ENCODE peak calls at places on chromosomes 3 and 15, in five cellular contexts. One of them, this sample, is unnamed.

GRCh38 chr3:59127071-59127470 is 77.2 kb upstream of the CFAP20DC start:
- DNase-seq in HepG2: no peak
- DNase-seq in H1: no peak
- DNase-seq in WTC11: no peak
- DNase-seq in K562: no peak
- DNase-seq in this sample: no peak

GRCh38 chr3:22951910-22952309 is 251.2 kb upstream of the UBE2E2 start:
- DNase-seq in HepG2: no peak
- DNase-seq in H1: no peak
- DNase-seq in WTC11: no peak
- DNase-seq in K562: no peak
- DNase-seq in this sample: no peak

GRCh38 chr3:54356299-54357037 is 234.1 kb downstream of the CACNA2D3 start:
- DNase-seq in HepG2: no peak
- DNase-seq in H1: no peak
- DNase-seq in WTC11: no peak
- DNase-seq in K562: no peak
- DNase-seq in this sample: no peak

GRCh38 chr3:179071161-179071568 is 444 bp downstream of the ZMAT3 start:
- DNase-seq in HepG2: peak; percentile 13
- DNase-seq in H1: no peak
- DNase-seq in WTC11: no peak
- DNase-seq in K562: peak; percentile 43
- DNase-seq in this sample: no peak

GRCh38 chr3:127034990-127035652 is 52.2 kb downstream of the PLXNA1 start:
- DNase-seq in HepG2: no peak
- DNase-seq in H1: no peak
- DNase-seq in WTC11: no peak
- DNase-seq in K562: no peak
- DNase-seq in this sample: no peak

GRCh38 chr15:29183071-29183831 is 86.4 kb downstream of the NSMCE3 start:
- DNase-seq in HepG2: no peak
- DNase-seq in H1: no peak
- DNase-seq in WTC11: no peak
- DNase-seq in K562: no peak
- DNase-seq in this sample: no peak

GRCh38 chr15:58498821-58499580 is 67.2 kb downstream of the LIPC start:
- DNase-seq in HepG2: no peak
- DNase-seq in H1: no peak
- DNase-seq in WTC11: no peak
- DNase-seq in K562: no peak
- DNase-seq in this sample: no peak

GRCh38 chr3:141085331-141086047 is 34.3 kb downstream of the SPSB4 start:
- DNase-seq in HepG2: no peak
- DNase-seq in H1: no peak
- DNase-seq in WTC11: no peak
- DNase-seq in K562: no peak
- DNase-seq in this sample: no peak

GRCh38 chr15:44394062-44394461 is 33.4 kb upstream of the CTDSPL2 start:
- DNase-seq in HepG2: peak; percentile 43
- DNase-seq in H1: no peak
- DNase-seq in WTC11: no peak
- DNase-seq in K562: no peak
- DNase-seq in this sample: no peak

GRCh38 chr15:55151621-55152020 is 45.1 kb downstream of the RSL24D1 start:
- DNase-seq in HepG2: no peak
- DNase-seq in H1: no peak
- DNase-seq in WTC11: no peak
- DNase-seq in K562: no peak
- DNase-seq in this sample: no peak

GRCh38 chr3:100963041-100963440 is 30.2 kb downstream of the ABI3BP start:
- DNase-seq in HepG2: no peak
- DNase-seq in H1: no peak
- DNase-seq in WTC11: no peak
- DNase-seq in K562: no peak
- DNase-seq in this sample: no peak

GRCh38 chr3:44175070-44175469 is 66.6 kb upstream of the TOPAZ1 start:
- DNase-seq in HepG2: no peak
- DNase-seq in H1: no peak
- DNase-seq in WTC11: no peak
- DNase-seq in K562: no peak
- DNase-seq in this sample: no peak

GRCh38 chr15:29133321-29133720 is 136.3 kb downstream of the NSMCE3 start:
- DNase-seq in HepG2: no peak
- DNase-seq in H1: no peak
- DNase-seq in WTC11: no peak
- DNase-seq in K562: no peak
- DNase-seq in this sample: no peak

GRCh38 chr3:155667988-155668387 is 76.9 kb downstream of the PLCH1 start:
- DNase-seq in HepG2: peak; percentile 48
- DNase-seq in H1: no peak
- DNase-seq in WTC11: no peak
- DNase-seq in K562: no peak
- DNase-seq in this sample: no peak

GRCh38 chr3:72306800-72307341 is 521.9 kb upstream of the PROK2 start:
- DNase-seq in HepG2: no peak
- DNase-seq in H1: no peak
- DNase-seq in WTC11: peak; percentile 52
- DNase-seq in K562: no peak
- DNase-seq in this sample: no peak

GRCh38 chr3:140164922-140165590 is 230.1 kb downstream of the CLSTN2 start:
- DNase-seq in HepG2: no peak
- DNase-seq in H1: peak; percentile 17
- DNase-seq in WTC11: no peak
- DNase-seq in K562: no peak
- DNase-seq in this sample: no peak

GRCh38 chr3:173823911-173824460 is 426.4 kb downstream of the NLGN1 start:
- DNase-seq in HepG2: no peak
- DNase-seq in H1: no peak
- DNase-seq in WTC11: no peak
- DNase-seq in K562: no peak
- DNase-seq in this sample: no peak

GRCh38 chr15:77759896-77760592 is 127.3 kb upstream of the LINGO1 start:
- DNase-seq in HepG2: no peak
- DNase-seq in H1: no peak
- DNase-seq in WTC11: no peak
- DNase-seq in K562: no peak
- DNase-seq in this sample: no peak

GRCh38 chr3:105832618-105833017 is 36.2 kb downstream of the CBLB start:
- DNase-seq in HepG2: no peak
- DNase-seq in H1: no peak
- DNase-seq in WTC11: no peak
- DNase-seq in K562: no peak
- DNase-seq in this sample: no peak

GRCh38 chr3:197541756-197542539 is 13.8 kb downstream of the BDH1 start:
- DNase-seq in HepG2: no peak
- DNase-seq in H1: peak; percentile 89
- DNase-seq in WTC11: peak; percentile 83
- DNase-seq in K562: peak; percentile 73
- DNase-seq in this sample: no peak

GRCh38 chr3:127484601-127485388 is 105.7 kb downstream of the TPRA1 start:
- DNase-seq in HepG2: no peak
- DNase-seq in H1: peak; percentile 23
- DNase-seq in WTC11: no peak
- DNase-seq in K562: no peak
- DNase-seq in this sample: no peak

GRCh38 chr3:107797586-107797985 is 274.8 kb downstream of the BBX start:
- DNase-seq in HepG2: no peak
- DNase-seq in H1: no peak
- DNase-seq in WTC11: no peak
- DNase-seq in K562: no peak
- DNase-seq in this sample: no peak

GRCh38 chr15:58257776-58258325 is 119.7 kb downstream of the AQP9 start:
- DNase-seq in HepG2: no peak
- DNase-seq in H1: no peak
- DNase-seq in WTC11: no peak
- DNase-seq in K562: no peak
- DNase-seq in this sample: no peak

GRCh38 chr3:23489338-23490158 is 286.4 kb downstream of the UBE2E2 start:
- DNase-seq in HepG2: no peak
- DNase-seq in H1: no peak
- DNase-seq in WTC11: no peak
- DNase-seq in K562: no peak
- DNase-seq in this sample: no peak

GRCh38 chr3:42187936-42188335 is 78.0 kb downstream of the CCK start:
- DNase-seq in HepG2: no peak
- DNase-seq in H1: no peak
- DNase-seq in WTC11: no peak
- DNase-seq in K562: no peak
- DNase-seq in this sample: no peak

GRCh38 chr3:5058463-5058862 is 63.6 kb upstream of the ARL8B start:
- DNase-seq in HepG2: no peak
- DNase-seq in H1: no peak
- DNase-seq in WTC11: no peak
- DNase-seq in K562: no peak
- DNase-seq in this sample: no peak

GRCh38 chr3:52925405-52926313 is 28.3 kb upstream of the STIMATE start:
- DNase-seq in HepG2: no peak
- DNase-seq in H1: no peak
- DNase-seq in WTC11: no peak
- DNase-seq in K562: no peak
- DNase-seq in this sample: no peak

GRCh38 chr3:13045904-13046568 is 27.2 kb downstream of the IQSEC1 start:
- DNase-seq in HepG2: no peak
- DNase-seq in H1: no peak
- DNase-seq in WTC11: no peak
- DNase-seq in K562: no peak
- DNase-seq in this sample: peak; percentile 76

GRCh38 chr3:123385499-123385898 is 63.4 kb downstream of the ADCY5 start:
- DNase-seq in HepG2: no peak
- DNase-seq in H1: no peak
- DNase-seq in WTC11: no peak
- DNase-seq in K562: no peak
- DNase-seq in this sample: no peak

GRCh38 chr3:33277193-33277882 is at the start of gene FBXL2:
- DNase-seq in HepG2: peak; percentile 75
- DNase-seq in H1: peak; percentile 95
- DNase-seq in WTC11: peak; percentile 94
- DNase-seq in K562: peak; percentile 91
- DNase-seq in this sample: no peak

GRCh38 chr15:73284073-73284472 is 84.7 kb downstream of the HCN4 start:
- DNase-seq in HepG2: no peak
- DNase-seq in H1: no peak
- DNase-seq in WTC11: no peak
- DNase-seq in K562: peak; percentile 21
- DNase-seq in this sample: no peak

GRCh38 chr3:177483182-177483967 is 286.1 kb upstream of the TBL1XR1 start:
- DNase-seq in HepG2: peak; percentile 23
- DNase-seq in H1: no peak
- DNase-seq in WTC11: peak; percentile 26
- DNase-seq in K562: peak; percentile 86
- DNase-seq in this sample: no peak

GRCh38 chr3:126634803-126635202 is 20.1 kb downstream of the TXNRD3 start:
- DNase-seq in HepG2: no peak
- DNase-seq in H1: no peak
- DNase-seq in WTC11: no peak
- DNase-seq in K562: no peak
- DNase-seq in this sample: no peak

GRCh38 chr15:31571676-31572075 is 245.0 kb downstream of the KLF13 start:
- DNase-seq in HepG2: no peak
- DNase-seq in H1: no peak
- DNase-seq in WTC11: no peak
- DNase-seq in K562: no peak
- DNase-seq in this sample: no peak

GRCh38 chr3:81602781-81603180 is 158.7 kb downstream of the GBE1 start:
- DNase-seq in HepG2: no peak
- DNase-seq in H1: no peak
- DNase-seq in WTC11: no peak
- DNase-seq in K562: no peak
- DNase-seq in this sample: no peak
- TF ChIP-seq ATF2 in HepG2: no peak
- TF ChIP-seq ATF2 in H1: no peak
- TF ChIP-seq ATF2 in WTC11: no peak
- TF ChIP-seq ATF2 in K562: no peak
- TF ChIP-seq ATF2 in this sample: no peak

GRCh38 chr3:25009665-25010064 is 418.4 kb upstream of the RARB start:
- DNase-seq in HepG2: no peak
- DNase-seq in H1: no peak
- DNase-seq in WTC11: no peak
- DNase-seq in K562: no peak
- DNase-seq in this sample: no peak

DNA sequence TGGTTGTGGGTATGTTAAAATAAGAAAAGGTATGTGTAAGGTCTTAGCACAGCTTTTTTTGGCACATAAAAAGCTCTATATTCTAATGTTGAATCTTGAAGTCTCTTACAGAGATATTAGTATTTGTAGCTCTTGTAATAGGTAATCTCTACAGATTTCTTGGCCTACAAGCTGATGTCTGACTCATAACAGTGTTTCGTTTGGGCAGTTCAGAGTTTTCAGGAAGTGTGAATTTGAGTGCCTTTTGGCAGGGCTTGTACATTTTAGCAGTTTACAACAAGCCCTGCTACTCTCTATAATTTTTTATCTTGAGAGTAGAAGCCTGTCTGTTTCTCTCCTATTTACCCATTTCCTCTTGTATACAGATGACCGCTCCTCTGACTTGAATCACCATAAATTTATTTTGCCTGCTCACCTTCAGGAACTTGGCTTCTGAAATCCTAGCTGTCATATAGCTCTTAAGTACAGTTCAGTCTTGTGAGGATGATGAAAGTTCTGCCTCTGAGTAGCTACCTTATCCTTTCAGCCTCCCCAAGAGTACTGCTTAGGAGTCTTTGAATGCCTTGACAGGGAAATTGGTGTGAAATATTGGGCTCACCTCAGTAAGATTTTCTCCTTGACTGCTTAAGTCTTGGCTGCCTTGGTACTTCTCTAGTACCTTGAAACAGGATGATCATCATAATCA is 419.9 kb upstream of the RARB start:
- DNase-seq in HepG2: no peak
- DNase-seq in H1: no peak
- DNase-seq in WTC11: no peak
- DNase-seq in K562: no peak
- DNase-seq in this sample: peak; percentile 15
- TF ChIP-seq ATF2 in HepG2: no peak
- TF ChIP-seq ATF2 in H1: no peak
- TF ChIP-seq ATF2 in WTC11: no peak
- TF ChIP-seq ATF2 in K562: no peak
- TF ChIP-seq ATF2 in this sample: no peak

DNA sequence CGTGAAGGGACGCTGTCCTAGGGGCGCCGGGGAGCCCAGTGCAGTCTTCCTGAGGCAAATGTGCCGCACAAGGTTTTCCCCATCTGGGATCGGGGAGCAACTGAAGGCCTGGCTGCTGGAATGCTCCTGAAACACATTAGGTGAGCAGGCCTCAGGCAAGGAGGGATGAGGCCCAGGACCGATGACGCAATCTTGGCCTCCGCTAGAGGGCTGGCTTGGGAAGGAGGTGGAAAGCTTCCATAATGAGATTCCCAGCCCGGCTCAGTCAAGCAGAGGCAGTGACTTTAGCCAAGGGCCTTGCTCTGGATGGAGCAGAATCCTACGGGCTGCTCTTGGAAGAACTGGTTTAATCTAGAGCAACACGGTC is 50.8 kb downstream of the CPN2 start:
- DNase-seq in HepG2: peak; percentile 53
- DNase-seq in H1: no peak
- DNase-seq in WTC11: peak; percentile 82
- DNase-seq in K562: no peak
- DNase-seq in this sample: no peak
- TF ChIP-seq ATF2 in HepG2: peak; percentile 82
- TF ChIP-seq ATF2 in H1: peak; percentile 90
- TF ChIP-seq ATF2 in WTC11: no peak
- TF ChIP-seq ATF2 in K562: no peak
- TF ChIP-seq ATF2 in this sample: no peak

GRCh38 chr3:182690163-182690562 is 103.1 kb upstream of the ATP11B start:
- DNase-seq in HepG2: no peak
- DNase-seq in H1: no peak
- DNase-seq in WTC11: no peak
- DNase-seq in K562: no peak
- DNase-seq in this sample: no peak
- TF ChIP-seq ATF2 in HepG2: no peak
- TF ChIP-seq ATF2 in H1: no peak
- TF ChIP-seq ATF2 in WTC11: no peak
- TF ChIP-seq ATF2 in K562: no peak
- TF ChIP-seq ATF2 in this sample: no peak